ENCODE peak calls at places on chromosomes 1 and 21, in ten cellular contexts. L is cardiac fibroblast, O is left ventricle myocardium inferior, N is HCT116, T is fibroblast of villous mesenchyme, E is endodermal cell, Z is coronary artery, I is RWPE1, W is mucosa of descending colon, G is upper lobe of right lung. Q is an unnamed sample.

GRCh38 chr1:36834586-36834985 is 199.7 kb downstream of the GRIK3 start:
- DNase-seq in L (no peak), O (no peak), N (no peak), T (no peak), E (no peak), Z (no peak), I (no peak), W (no peak), G (no peak), Q (no peak)

GRCh38 chr1:148263906-148264255 is 111.8 kb upstream of the NBPF11 start:
- DNase-seq in L (no peak), O (no peak), N (no peak), T (no peak), E (no peak), Z (no peak), I (no peak), W (peak), G (no peak), Q (peak)

GRCh38 chr1:244347942-244348341 is 103.8 kb downstream of the ADSS2 start:
- DNase-seq in L (peak), O (no peak), N (no peak), T (peak), E (peak), Z (no peak), I (no peak), W (no peak), G (no peak), Q (no peak)

GRCh38 chr1:244155661-244156060 is 104.6 kb downstream of the ZBTB18 start:
- DNase-seq in L (no peak), O (no peak), N (no peak), T (no peak), E (no peak), Z (no peak), I (no peak), W (no peak), G (no peak), Q (no peak)

GRCh38 chr1:181142096-181143043 is 53.9 kb downstream of the IER5 start:
- DNase-seq in L (peak), O (peak), N (peak), T (peak), E (peak), Z (peak), I (peak), W (peak), G (peak), Q (peak)

GRCh38 chr1:150151291-150152181 is 1.8 kb downstream of the PLEKHO1 start:
- DNase-seq in L (no peak), O (no peak), N (no peak), T (no peak), E (no peak), Z (no peak), I (no peak), W (peak), G (no peak), Q (no peak)

GRCh38 chr21:33428669-33429068 is 25.5 kb downstream of the IFNGR2 start:
- DNase-seq in L (peak), O (no peak), N (no peak), T (no peak), E (no peak), Z (no peak), I (peak), W (no peak), G (peak), Q (no peak)

GRCh38 chr1:94970783-94971182 is 43.9 kb upstream of the CNN3 start:
- DNase-seq in L (no peak), O (no peak), N (no peak), T (peak), E (peak), Z (no peak), I (no peak), W (no peak), G (no peak), Q (no peak)

GRCh38 chr1:72892461-72892860 is 610.1 kb upstream of the NEGR1 start:
- DNase-seq in L (peak), O (no peak), N (no peak), T (no peak), E (no peak), Z (no peak), I (peak), W (no peak), G (no peak), Q (no peak)

GRCh38 chr1:6730473-6730872 is 28.9 kb upstream of the DNAJC11 start:
- DNase-seq in L (no peak), O (no peak), N (no peak), T (no peak), E (no peak), Z (no peak), I (no peak), W (peak), G (peak), Q (no peak)

GRCh38 chr1:86773331-86774288 is 69.2 kb downstream of the SH3GLB1 start:
- DNase-seq in L (peak), O (no peak), N (no peak), T (peak), E (no peak), Z (no peak), I (peak), W (no peak), G (no peak), Q (no peak)

GRCh38 chr21:43689556-43690337 is 29.2 kb upstream of the PDXK start:
- DNase-seq in L (no peak), O (no peak), N (no peak), T (no peak), E (no peak), Z (no peak), I (no peak), W (no peak), G (no peak), Q (no peak)

GRCh38 chr1:236774926-236775325 is 20.2 kb upstream of the MTR start:
- DNase-seq in L (peak), O (no peak), N (peak), T (peak), E (peak), Z (no peak), I (no peak), W (no peak), G (no peak), Q (no peak)

GRCh38 chr21:41438425-41439113 is 12.5 kb downstream of the MX1 start:
- DNase-seq in L (no peak), O (no peak), N (no peak), T (no peak), E (no peak), Z (peak), I (no peak), W (no peak), G (no peak), Q (no peak)

GRCh38 chr1:83905315-83905907 is 93.5 kb downstream of the TTLL7 start:
- DNase-seq in L (peak), O (no peak), N (no peak), T (peak), E (no peak), Z (no peak), I (peak), W (no peak), G (no peak), Q (peak)

GRCh38 chr1:35646043-35646442 is 4.7 kb upstream of the PSMB2 start:
- DNase-seq in L (peak), O (no peak), N (no peak), T (no peak), E (no peak), Z (no peak), I (no peak), W (no peak), G (no peak), Q (no peak)
- TF ChIP-seq CTCF in L (peak), O (no peak), N (peak), T (peak), E (peak), Z (no peak), I (no peak), W (no peak), G (no peak), Q (peak)

GRCh38 chr1:172658871-172659453 is at the start of gene FASLG:
- DNase-seq in L (no peak), O (no peak), N (no peak), T (no peak), E (no peak), Z (no peak), I (no peak), W (no peak), G (no peak), Q (no peak)
- TF ChIP-seq CTCF in L (no peak), O (no peak), N (no peak), T (no peak), E (no peak), Z (no peak), I (no peak), W (no peak), G (no peak), Q (no peak)

GRCh38 chr1:7960165-7960564 is 1.3 kb upstream of the PARK7 start:
- DNase-seq in L (no peak), O (no peak), N (no peak), T (no peak), E (no peak), Z (no peak), I (no peak), W (no peak), G (no peak), Q (no peak)

GRCh38 chr1:7962636-7963377 is 1.3 kb downstream of the PARK7 start:
- DNase-seq in L (no peak), O (no peak), N (no peak), T (no peak), E (no peak), Z (no peak), I (no peak), W (no peak), G (no peak), Q (no peak)

GRCh38 chr1:7960867-7961198 is 678 bp upstream of the PARK7 start:
- DNase-seq in L (no peak), O (no peak), N (no peak), T (no peak), E (no peak), Z (no peak), I (no peak), W (no peak), G (no peak), Q (no peak)

GRCh38 chr1:7962011-7962335 is 462 bp downstream of the PARK7 start:
- DNase-seq in L (no peak), O (no peak), N (no peak), T (no peak), E (no peak), Z (no peak), I (no peak), W (no peak), G (no peak), Q (no peak)

DNA sequence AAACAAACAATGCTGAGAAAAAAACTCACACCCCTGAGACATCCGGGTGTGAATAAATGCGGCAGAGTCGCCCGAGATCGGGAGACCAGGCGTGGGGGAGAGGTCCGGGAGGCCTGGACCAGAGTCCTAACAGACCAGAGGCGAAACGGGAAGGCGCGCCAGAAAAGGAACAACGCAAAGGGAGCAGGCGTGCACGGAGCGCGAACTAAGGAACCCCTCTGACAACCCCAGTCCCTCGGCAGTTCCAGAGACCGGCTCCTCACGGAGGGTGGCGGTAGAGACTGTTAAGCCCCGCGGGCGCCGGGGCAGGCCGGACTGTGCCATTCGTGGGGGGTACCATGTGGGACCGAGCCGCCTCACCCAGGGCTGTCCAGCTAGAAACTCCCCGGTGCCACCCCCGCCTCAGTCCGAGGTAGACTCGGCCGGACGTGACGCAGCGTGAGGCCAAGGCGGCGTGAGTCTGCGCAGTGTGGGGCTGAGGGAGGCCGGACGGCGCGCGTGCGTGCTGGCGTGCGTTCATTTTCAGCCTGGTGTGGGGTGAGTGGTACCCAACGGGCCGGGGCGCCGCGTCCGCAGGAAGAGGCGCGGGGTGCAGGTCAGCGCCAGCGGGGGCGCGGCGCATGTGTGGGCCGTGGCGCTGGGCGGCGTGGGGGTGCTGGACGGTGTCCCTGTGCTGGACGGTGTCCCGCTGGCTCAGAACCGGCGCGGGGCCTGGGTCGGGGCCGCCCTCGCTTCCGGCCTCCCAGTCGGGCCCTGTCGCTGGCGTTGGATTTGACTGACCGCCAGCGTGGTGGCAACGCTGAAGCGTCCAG is at the start of gene PARK7:
- DNase-seq in L (peak), O (peak), N (peak), T (peak), E (peak), Z (peak), I (peak), W (peak), G (peak), Q (peak)
- TF ChIP-seq CTCF in L (peak), O (peak), N (peak), T (peak), E (peak), Z (peak), I (peak), W (no peak), G (peak), Q (peak)

DNA sequence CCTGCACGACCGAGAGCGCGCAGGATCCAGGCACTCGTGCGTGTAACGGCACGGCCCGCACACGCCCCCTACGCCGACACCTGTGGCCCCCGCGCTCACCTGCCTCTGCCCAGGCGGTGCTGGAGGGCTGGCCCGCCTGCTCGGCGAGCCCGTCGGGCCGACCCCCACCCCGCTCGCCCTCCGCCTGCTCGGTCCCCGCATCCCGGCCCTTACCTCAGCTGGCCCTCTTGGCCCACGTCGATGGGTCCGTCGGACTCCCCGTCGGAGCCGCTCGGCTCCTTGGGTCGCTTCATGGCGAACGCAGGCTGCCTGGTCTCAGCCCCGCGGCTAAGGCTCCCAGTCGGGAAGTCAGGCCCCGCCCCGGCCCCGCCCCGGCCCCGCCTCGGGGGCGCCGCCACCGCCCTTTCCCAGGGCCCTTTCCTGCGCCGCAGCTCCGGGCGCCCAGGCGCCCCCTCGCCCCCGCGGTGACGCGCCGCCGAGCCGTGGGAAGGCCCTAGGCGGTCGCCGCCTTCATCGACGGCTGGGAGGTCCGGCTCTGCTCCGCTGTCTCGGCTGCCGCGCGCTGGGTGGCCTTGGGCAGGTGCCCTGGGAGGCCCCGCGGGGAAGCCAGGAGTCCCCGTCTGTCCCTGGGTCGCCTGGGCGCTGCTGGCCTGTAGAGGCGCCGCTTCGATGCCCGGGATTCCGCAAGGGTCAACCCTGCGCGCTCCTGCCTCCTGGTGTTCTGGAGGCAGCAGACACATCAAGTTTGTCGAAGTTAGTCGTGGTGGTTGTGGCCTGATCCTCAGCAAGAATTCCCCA is at the start of gene HEYL:
- DNase-seq in L (peak), O (peak), N (peak), T (peak), E (peak), Z (peak), I (peak), W (peak), G (peak), Q (peak)
- TF ChIP-seq CTCF in L (peak), O (peak), N (peak), T (peak), E (peak), Z (peak), I (no peak), W (no peak), G (peak), Q (peak)

GRCh38 chr1:203592728-203593127 is 33.9 kb upstream of the ATP2B4 start:
- DNase-seq in L (peak), O (no peak), N (no peak), T (peak), E (no peak), Z (no peak), I (no peak), W (no peak), G (no peak), Q (no peak)

GRCh38 chr1:203592156-203592555 is 34.5 kb upstream of the ATP2B4 start:
- DNase-seq in L (no peak), O (peak), N (no peak), T (no peak), E (peak), Z (no peak), I (no peak), W (no peak), G (no peak), Q (no peak)

GRCh38 chr1:203593143-203593542 is 33.5 kb upstream of the ATP2B4 start:
- DNase-seq in L (no peak), O (no peak), N (no peak), T (no peak), E (no peak), Z (no peak), I (no peak), W (no peak), G (no peak), Q (no peak)

GRCh38 chr1:203591626-203592025 is 35.0 kb upstream of the ATP2B4 start:
- DNase-seq in L (no peak), O (no peak), N (no peak), T (no peak), E (no peak), Z (no peak), I (no peak), W (no peak), G (no peak), Q (no peak)

GRCh38 chr1:203593723-203594122 is 32.9 kb upstream of the ATP2B4 start:
- DNase-seq in L (peak), O (no peak), N (peak), T (peak), E (peak), Z (no peak), I (no peak), W (peak), G (no peak), Q (peak)
- TF ChIP-seq CTCF in L (peak), O (peak), N (peak), T (peak), E (peak), Z (no peak), I (no peak), W (peak), G (peak), Q (peak)

GRCh38 chr1:113901171-113901570 is 3.4 kb downstream of the AP4B1 start:
- DNase-seq in L (no peak), O (no peak), N (no peak), T (no peak), E (no peak), Z (no peak), I (no peak), W (no peak), G (no peak), Q (no peak)

GRCh38 chr1:113905435-113905861 is 322 bp downstream of the DCLRE1B start:
- DNase-seq in L (no peak), O (peak), N (no peak), T (no peak), E (peak), Z (no peak), I (peak), W (no peak), G (no peak), Q (peak)

GRCh38 chr1:113904292-113904673 is 316 bp downstream of the AP4B1 start:
- DNase-seq in L (no peak), O (no peak), N (no peak), T (no peak), E (peak), Z (no peak), I (peak), W (no peak), G (no peak), Q (no peak)

GRCh38 chr1:113903496-113904291 is 905 bp downstream of the AP4B1 start:
- DNase-seq in L (peak), O (no peak), N (no peak), T (no peak), E (no peak), Z (no peak), I (no peak), W (no peak), G (no peak), Q (no peak)

GRCh38 chr1:113904674-113905434 is at the start of the genes AP4B1 and DCLRE1B:
- DNase-seq in L (peak), O (peak), N (peak), T (peak), E (peak), Z (peak), I (peak), W (peak), G (peak), Q (peak)
- TF ChIP-seq CTCF in L (peak), O (peak), N (peak), T (peak), E (peak), Z (peak), I (peak), W (peak), G (peak), Q (peak)

DNA sequence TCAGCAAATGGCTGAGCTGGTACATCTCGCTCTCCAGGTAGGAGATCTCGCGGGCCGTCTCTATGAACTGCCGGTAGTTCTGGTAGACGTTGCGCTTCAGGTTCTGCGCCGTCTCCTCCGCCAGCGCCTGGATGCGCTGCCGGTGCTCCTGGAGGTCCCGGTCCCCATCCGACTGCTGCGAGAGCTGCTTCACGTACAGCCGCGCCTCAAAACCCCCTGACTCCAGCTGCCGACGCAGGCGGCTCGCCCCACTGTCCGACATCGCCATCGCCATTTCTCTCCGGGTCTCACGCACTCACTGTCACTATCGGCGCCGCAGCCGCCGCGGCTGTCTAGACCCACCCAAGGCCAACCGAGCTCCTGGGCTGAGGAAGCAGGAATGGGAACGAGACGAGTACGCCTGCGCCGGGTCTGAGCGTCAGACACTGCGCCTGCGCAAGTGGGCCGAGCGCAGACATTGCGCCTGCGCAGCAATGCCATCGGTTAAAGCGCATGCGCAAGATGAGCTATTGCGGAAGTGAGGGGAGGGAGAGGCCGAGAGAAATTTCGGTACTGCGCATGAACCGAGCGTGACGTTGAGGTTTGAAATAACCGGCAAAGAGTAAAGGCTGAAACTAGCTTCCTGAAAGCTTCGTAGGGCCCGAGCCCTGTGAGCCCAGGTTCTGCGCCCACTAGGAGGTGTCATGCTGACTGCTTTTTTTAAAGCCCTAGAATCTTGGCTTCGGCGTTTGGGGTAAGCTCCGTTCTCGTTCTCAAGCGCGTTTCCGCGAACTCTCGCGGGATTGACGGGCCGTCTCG is at the start of gene EXOC8:
- DNase-seq in L (peak), O (peak), N (peak), T (peak), E (peak), Z (peak), I (peak), W (peak), G (peak), Q (peak)
- TF ChIP-seq CTCF in L (no peak), O (peak), N (no peak), T (no peak), E (peak), Z (no peak), I (no peak), W (no peak), G (no peak), Q (peak)